ENCODE peak calls at places on chromosome 7, in nine cellular contexts. O is foreskin fibroblast, W is GM23338, S is heart right ventricle, B is body of pancreas, G is testis, V is lower leg skin, Z is AG09319, P is thyroid gland. C is an unnamed sample.

GRCh38 chr7:115634633-115635032 is 395.9 kb downstream of the TFEC start:
- DNase-seq in O (no peak), W (no peak), S (no peak), B (no peak), G (no peak), V (no peak), Z (no peak), P (no peak), C (no peak)

GRCh38 chr7:157088136-157088535 is 50.6 kb upstream of the UBE3C start:
- DNase-seq in O (no peak), W (no peak), S (no peak), B (no peak), G (no peak), V (peak), Z (no peak), P (no peak), C (no peak)

GRCh38 chr7:129108583-129108982 is 35.9 kb upstream of the TSPAN33 start:
- DNase-seq in O (peak), W (no peak), S (no peak), B (no peak), G (no peak), V (no peak), Z (no peak), P (no peak), C (no peak)

GRCh38 chr7:6359021-6359420 is 86.6 kb upstream of the CYTH3 start:
- DNase-seq in O (no peak), W (no peak), S (no peak), B (no peak), G (no peak), V (no peak), Z (no peak), P (no peak), C (no peak)

GRCh38 chr7:98210513-98211220 is 572 bp upstream of the BHLHA15 start:
- DNase-seq in O (peak), W (peak), S (no peak), B (peak), G (no peak), V (peak), Z (no peak), P (no peak), C (no peak)

GRCh38 chr7:133941496-133941895 is 185.6 kb upstream of the LRGUK start:
- DNase-seq in O (peak), W (no peak), S (no peak), B (no peak), G (no peak), V (no peak), Z (no peak), P (no peak), C (no peak)

GRCh38 chr7:28389504-28390385 is 22.6 kb upstream of the CREB5 start:
- DNase-seq in O (peak), W (peak), S (no peak), B (no peak), G (no peak), V (no peak), Z (peak), P (no peak), C (peak)

GRCh38 chr7:29017666-29018065 is 59.5 kb upstream of the TRIL start:
- DNase-seq in O (no peak), W (no peak), S (no peak), B (no peak), G (no peak), V (no peak), Z (no peak), P (no peak), C (no peak)

GRCh38 chr7:102412548-102412947 is 16.4 kb downstream of the PRKRIP1 start:
- DNase-seq in O (no peak), W (peak), S (peak), B (no peak), G (peak), V (no peak), Z (no peak), P (peak), C (peak)

GRCh38 chr7:112272921-112273561 is 66.5 kb downstream of the ZNF277 start:
- DNase-seq in O (peak), W (peak), S (peak), B (no peak), G (no peak), V (no peak), Z (no peak), P (peak), C (no peak)

GRCh38 chr7:39199951-39200350 is 222.2 kb downstream of the POU6F2 start:
- DNase-seq in O (no peak), W (no peak), S (no peak), B (no peak), G (no peak), V (no peak), Z (no peak), P (no peak), C (no peak)
- TF ChIP-seq CTCF in O (no peak), W (no peak), S (no peak), B (no peak), G (no peak), V (no peak), Z (no peak), P (no peak), C (no peak)

GRCh38 chr7:151141855-151142685 is 25.4 kb downstream of the GBX1 start:
- DNase-seq in O (no peak), W (no peak), S (no peak), B (peak), G (peak), V (no peak), Z (no peak), P (no peak), C (no peak)

GRCh38 chr7:151141281-151141854 is 26.1 kb downstream of the GBX1 start:
- DNase-seq in O (no peak), W (no peak), S (no peak), B (no peak), G (peak), V (no peak), Z (no peak), P (no peak), C (no peak)

GRCh38 chr7:151143261-151144015 is 24.1 kb downstream of the GBX1 start:
- DNase-seq in O (no peak), W (no peak), S (no peak), B (no peak), G (peak), V (no peak), Z (no peak), P (no peak), C (no peak)

GRCh38 chr7:151140826-151141225 is 26.7 kb downstream of the GBX1 start:
- DNase-seq in O (no peak), W (no peak), S (no peak), B (no peak), G (peak), V (no peak), Z (no peak), P (no peak), C (no peak)

DNA sequence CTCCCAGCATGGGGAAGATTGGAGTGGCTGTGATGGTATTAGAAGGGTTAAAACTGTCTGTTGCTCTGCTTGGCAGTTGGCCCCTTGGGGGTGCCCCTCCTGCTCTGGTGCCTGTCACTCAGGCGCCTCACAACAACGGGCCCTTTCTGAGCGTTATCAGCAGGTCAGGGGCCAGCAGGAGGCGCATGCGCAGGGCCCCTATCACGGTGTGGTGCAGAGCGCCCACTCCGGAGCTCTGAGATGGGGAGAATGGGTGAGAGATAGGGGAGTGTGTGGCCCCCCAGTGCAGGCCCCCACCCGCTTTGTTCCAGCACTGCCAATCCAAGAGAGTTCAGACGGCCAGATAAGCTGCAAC is 24.8 kb downstream of the GBX1 start:
- DNase-seq in O (no peak), W (peak), S (no peak), B (peak), G (peak), V (no peak), Z (no peak), P (no peak), C (no peak)
- TF ChIP-seq CTCF in O (no peak), W (peak), S (no peak), B (no peak), G (no peak), V (no peak), Z (no peak), P (no peak), C (no peak)

GRCh38 chr7:150927157-150927953 is 50.8 kb downstream of the KCNH2 start:
- DNase-seq in O (no peak), W (peak), S (no peak), B (no peak), G (no peak), V (peak), Z (no peak), P (no peak), C (no peak)

GRCh38 chr7:150931199-150931869 is 46.8 kb downstream of the KCNH2 start:
- DNase-seq in O (no peak), W (no peak), S (no peak), B (no peak), G (no peak), V (peak), Z (no peak), P (no peak), C (no peak)

GRCh38 chr7:150924256-150924851 is 53.8 kb downstream of the KCNH2 start:
- DNase-seq in O (no peak), W (no peak), S (no peak), B (no peak), G (no peak), V (peak), Z (no peak), P (no peak), C (no peak)

GRCh38 chr7:150926066-150926465 is 52.1 kb downstream of the KCNH2 start:
- DNase-seq in O (no peak), W (no peak), S (no peak), B (no peak), G (no peak), V (peak), Z (no peak), P (no peak), C (no peak)

GRCh38 chr7:150927954-150928340 is 50.2 kb downstream of the KCNH2 start:
- DNase-seq in O (no peak), W (no peak), S (no peak), B (no peak), G (no peak), V (peak), Z (no peak), P (no peak), C (no peak)
- TF ChIP-seq CTCF in O (no peak), W (no peak), S (no peak), B (no peak), G (no peak), V (no peak), Z (no peak), P (no peak), C (no peak)

GRCh38 chr7:45153238-45153637 is 4.4 kb upstream of the RAMP3 start:
- DNase-seq in O (no peak), W (no peak), S (no peak), B (no peak), G (no peak), V (no peak), Z (no peak), P (no peak), C (no peak)
- TF ChIP-seq CTCF in O (no peak), W (no peak), S (no peak), B (no peak), G (no peak), V (no peak), Z (no peak), P (no peak), C (no peak)

GRCh38 chr7:2068693-2069471 is 163.9 kb downstream of the MAD1L1 start:
- DNase-seq in O (no peak), W (no peak), S (no peak), B (no peak), G (no peak), V (no peak), Z (no peak), P (no peak), C (no peak)
- TF ChIP-seq CTCF in O (no peak), W (no peak), S (no peak), B (no peak), G (no peak), V (no peak), Z (no peak), P (no peak), C (no peak)

GRCh38 chr7:869348-869747 is 7.0 kb upstream of the GET4 start:
- DNase-seq in O (no peak), W (no peak), S (no peak), B (no peak), G (no peak), V (no peak), Z (no peak), P (no peak), C (no peak)

GRCh38 chr7:865921-866320 is 10.4 kb upstream of the GET4 start:
- DNase-seq in O (no peak), W (no peak), S (no peak), B (no peak), G (no peak), V (no peak), Z (no peak), P (no peak), C (no peak)

GRCh38 chr7:867406-868188 is 8.8 kb upstream of the GET4 start:
- DNase-seq in O (peak), W (no peak), S (peak), B (no peak), G (no peak), V (peak), Z (peak), P (peak), C (peak)

GRCh38 chr7:868189-868486 is 8.2 kb upstream of the GET4 start:
- DNase-seq in O (peak), W (no peak), S (no peak), B (no peak), G (no peak), V (no peak), Z (no peak), P (no peak), C (no peak)

DNA sequence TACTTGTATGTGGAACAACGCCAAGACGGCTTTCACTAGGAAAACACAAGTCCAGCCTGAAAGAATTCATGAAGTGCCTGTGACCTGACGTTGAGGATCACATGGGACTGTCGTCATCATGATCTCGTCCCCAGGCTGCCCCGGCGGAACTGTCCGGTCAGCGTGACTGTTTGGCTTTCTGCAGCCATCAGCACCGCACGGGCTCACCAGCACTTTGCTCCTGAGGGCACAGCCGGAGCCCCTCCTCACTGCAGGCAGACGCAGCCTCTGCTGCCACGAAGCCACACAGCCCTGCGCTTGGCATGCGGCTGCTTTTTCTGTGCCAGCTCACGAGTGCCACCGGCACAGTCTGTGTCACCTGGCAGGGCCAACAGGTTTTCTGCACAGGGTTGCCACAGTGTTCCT is 9.4 kb upstream of the GET4 start:
- DNase-seq in O (peak), W (no peak), S (peak), B (peak), G (peak), V (peak), Z (peak), P (peak), C (peak)
- TF ChIP-seq CTCF in O (no peak), W (no peak), S (no peak), B (no peak), G (no peak), V (no peak), Z (no peak), P (no peak), C (no peak)

DNA sequence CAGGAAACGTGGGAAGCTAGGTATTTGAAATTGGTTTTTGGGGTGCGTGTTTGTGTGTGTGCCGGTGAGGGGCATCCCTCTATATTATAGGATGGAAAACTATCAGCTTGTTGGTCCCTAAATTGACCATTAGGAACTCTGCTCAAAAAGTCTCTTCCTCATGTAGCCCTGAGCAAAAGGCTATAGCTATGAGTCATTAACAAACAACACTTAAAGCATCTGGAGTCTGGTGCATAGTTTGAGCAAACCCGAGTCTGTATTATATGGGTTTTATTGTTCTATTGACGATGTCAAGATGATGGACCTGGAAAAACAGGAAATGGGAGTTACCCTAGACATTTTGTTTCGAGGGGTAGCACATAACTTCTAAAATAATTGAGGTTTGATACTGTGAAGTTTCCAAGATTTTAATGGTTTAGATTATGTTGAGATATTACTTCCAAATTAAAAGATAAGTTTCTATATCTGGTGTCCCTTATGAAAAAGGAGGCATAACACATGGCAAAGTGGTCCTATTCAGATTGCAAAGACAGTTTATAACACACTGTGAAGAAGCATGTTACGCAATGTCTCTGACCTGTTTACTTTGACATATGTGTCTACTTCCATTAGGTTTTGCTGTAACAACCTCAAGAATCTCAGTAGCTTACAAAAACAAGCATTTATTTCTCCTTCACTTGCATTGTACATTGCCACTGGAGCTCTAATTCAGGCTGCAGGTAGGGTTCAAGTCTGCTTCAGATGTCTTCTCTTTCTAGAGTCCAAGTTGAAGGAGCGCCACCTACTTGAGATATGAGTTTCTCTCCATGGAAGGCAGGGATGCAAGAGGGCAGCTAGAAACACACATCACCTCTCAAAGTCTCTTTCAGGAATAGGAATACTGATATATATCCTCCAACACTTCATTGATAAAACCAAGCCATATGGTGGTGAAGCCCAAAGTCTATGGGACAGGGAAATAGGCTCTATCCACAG is 357.7 kb downstream of the PHF14 start:
- DNase-seq in O (no peak), W (peak), S (no peak), B (no peak), G (no peak), V (no peak), Z (no peak), P (no peak), C (no peak)
- TF ChIP-seq CTCF in O (no peak), W (peak), S (no peak), B (no peak), G (no peak), V (no peak), Z (no peak), P (no peak), C (no peak)

GRCh38 chr7:117403737-117404136 is 23.6 kb downstream of the ASZ1 start:
- DNase-seq in O (no peak), W (no peak), S (no peak), B (no peak), G (no peak), V (no peak), Z (no peak), P (no peak), C (no peak)

GRCh38 chr7:117401293-117402002 is 25.8 kb downstream of the ASZ1 start:
- DNase-seq in O (no peak), W (peak), S (no peak), B (no peak), G (no peak), V (no peak), Z (no peak), P (no peak), C (no peak)

GRCh38 chr7:117395743-117396142 is 31.6 kb downstream of the ASZ1 start:
- DNase-seq in O (no peak), W (no peak), S (no peak), B (no peak), G (no peak), V (no peak), Z (no peak), P (no peak), C (no peak)

GRCh38 chr7:117402109-117402508 is 25.2 kb downstream of the ASZ1 start:
- DNase-seq in O (no peak), W (peak), S (no peak), B (no peak), G (no peak), V (no peak), Z (no peak), P (no peak), C (no peak)

GRCh38 chr7:117399820-117400422 is 27.4 kb downstream of the ASZ1 start:
- DNase-seq in O (no peak), W (no peak), S (no peak), B (no peak), G (no peak), V (no peak), Z (no peak), P (no peak), C (no peak)
- TF ChIP-seq CTCF in O (peak), W (peak), S (peak), B (peak), G (peak), V (no peak), Z (peak), P (no peak), C (peak)

DNA sequence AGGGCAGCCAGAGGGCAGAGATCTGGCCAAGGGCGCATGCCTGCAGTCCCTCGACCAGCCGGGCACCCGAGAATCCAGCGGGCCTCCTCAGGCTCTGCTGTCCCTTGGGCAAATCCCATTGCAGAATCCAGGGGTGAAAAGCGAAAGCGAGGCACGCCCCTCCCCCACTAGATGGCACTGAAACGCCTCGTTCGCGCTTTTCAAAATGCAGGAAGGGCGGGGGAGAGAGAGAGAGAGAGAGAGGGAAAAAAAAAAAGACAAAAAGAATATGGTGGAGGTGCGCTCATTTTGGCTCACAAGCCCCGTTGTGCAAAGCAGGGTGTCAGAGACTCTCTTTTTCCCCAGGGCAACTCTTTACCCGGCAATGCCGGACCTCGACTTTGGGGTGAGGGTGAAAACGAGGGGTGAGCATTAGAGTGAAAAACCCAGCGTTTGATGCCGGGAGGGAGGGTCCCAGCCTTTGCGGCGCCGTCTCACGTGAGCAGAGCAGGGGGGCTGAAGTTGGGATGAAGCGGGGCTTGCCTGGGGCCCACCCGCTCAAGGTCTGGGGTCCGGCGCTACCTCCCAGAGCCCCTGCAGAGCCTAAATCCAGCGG is 2.5 kb upstream of the TMEM178B start:
- DNase-seq in O (no peak), W (peak), S (peak), B (peak), G (peak), V (no peak), Z (no peak), P (peak), C (peak)
- TF ChIP-seq CTCF in O (no peak), W (peak), S (peak), B (no peak), G (no peak), V (no peak), Z (no peak), P (no peak), C (peak)

DNA sequence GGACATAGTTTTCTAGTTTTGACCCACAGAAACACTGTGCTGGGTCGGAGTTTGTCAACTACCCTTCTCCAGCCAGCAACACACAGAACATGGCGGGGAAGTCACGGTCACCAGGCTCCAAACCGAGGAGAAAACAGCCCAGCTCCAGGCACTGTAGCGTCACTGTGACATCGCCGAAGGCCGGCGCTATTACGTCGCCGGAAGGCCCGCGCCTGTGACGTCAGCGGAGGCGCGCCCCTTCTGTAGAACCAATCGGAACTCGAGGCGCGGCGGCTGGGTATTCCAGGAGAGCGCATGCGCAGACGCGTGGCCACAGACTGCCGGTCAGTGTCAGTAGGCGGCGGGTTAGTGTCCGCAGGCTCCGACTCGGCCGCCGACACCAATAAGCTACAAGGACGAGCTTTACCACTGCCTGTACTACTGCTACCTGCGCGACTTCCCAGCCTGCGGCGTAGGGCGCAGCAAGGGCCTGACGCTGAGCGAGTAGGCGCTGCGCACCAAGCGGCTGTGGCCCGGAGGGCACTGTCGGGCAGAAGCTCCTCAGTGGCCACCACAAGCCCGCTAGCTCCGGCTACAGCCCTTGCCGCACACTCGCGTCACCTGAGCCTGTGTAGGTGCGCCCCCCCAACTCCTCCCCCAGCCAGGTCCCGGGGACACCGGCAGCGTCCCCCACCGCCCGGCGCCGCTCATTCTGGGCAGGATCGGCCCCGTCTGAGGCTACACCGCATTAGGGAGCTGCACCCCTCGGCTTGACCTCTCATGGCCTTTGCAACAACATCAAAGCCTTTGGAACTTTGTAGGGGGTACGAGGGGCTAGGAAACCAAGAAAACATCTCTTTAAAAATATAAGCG is 35.1 kb upstream of the SRRM3 start:
- DNase-seq in O (peak), W (peak), S (peak), B (peak), G (peak), V (peak), Z (peak), P (peak), C (peak)
- TF ChIP-seq CTCF in O (peak), W (no peak), S (no peak), B (no peak), G (no peak), V (no peak), Z (peak), P (no peak), C (peak)

C was measured in prostate gland.